ENCODE peak calls at places on chromosomes 12 and 14, in seven cellular contexts. One of them, this sample, is unnamed. For H3K4me1, the result is how much of the 10 kb centered on the place peaks cover.

GRCh38 chr14:57302883-57303282 is 34.1 kb downstream of the AP5M1 start:
- DNase-seq in K562: no peak
- DNase-seq in H1: no peak
- DNase-seq in HepG2: no peak
- DNase-seq in HCT116: no peak
- DNase-seq in GM12878: no peak
- DNase-seq in SK-N-SH: no peak
- DNase-seq in this sample: no peak

GRCh38 chr14:55212611-55213010 is 21.2 kb upstream of the DLGAP5 start:
- DNase-seq in GM12878: no peak
- DNase-seq in HepG2: no peak
- DNase-seq in K562: no peak
- DNase-seq in SK-N-SH: no peak
- DNase-seq in H1: no peak
- DNase-seq in HCT116: no peak
- DNase-seq in this sample: no peak

GRCh38 chr12:54680374-54680773 is 32.2 kb upstream of the DCD start:
- DNase-seq in K562: peak
- DNase-seq in SK-N-SH: peak
- DNase-seq in GM12878: no peak
- DNase-seq in HepG2: peak
- DNase-seq in HCT116: peak
- DNase-seq in H1: peak
- DNase-seq in this sample: peak

GRCh38 chr12:132776816-132777568 is 15.4 kb upstream of the ANKLE2 start:
- DNase-seq in GM12878: no peak
- DNase-seq in HCT116: no peak
- DNase-seq in SK-N-SH: no peak
- DNase-seq in H1: no peak
- DNase-seq in HepG2: no peak
- DNase-seq in K562: no peak
- DNase-seq in this sample: no peak

GRCh38 chr14:76844223-76844622 is 18.0 kb downstream of the LRRC74A start:
- DNase-seq in SK-N-SH: no peak
- DNase-seq in HepG2: no peak
- DNase-seq in K562: no peak
- DNase-seq in HCT116: peak
- DNase-seq in GM12878: no peak
- DNase-seq in H1: no peak
- DNase-seq in this sample: peak

GRCh38 chr12:59119676-59120075 is 199.4 kb upstream of the LRIG3 start:
- DNase-seq in K562: no peak
- DNase-seq in HepG2: no peak
- DNase-seq in H1: no peak
- DNase-seq in HCT116: no peak
- DNase-seq in SK-N-SH: no peak
- DNase-seq in GM12878: no peak
- DNase-seq in this sample: no peak

GRCh38 chr14:96119947-96120346 is 80.8 kb downstream of the C14orf132 start:
- DNase-seq in GM12878: no peak
- DNase-seq in HCT116: no peak
- DNase-seq in SK-N-SH: no peak
- DNase-seq in H1: no peak
- DNase-seq in K562: no peak
- DNase-seq in HepG2: no peak
- DNase-seq in this sample: no peak

GRCh38 chr14:65403231-65403630 is 9.3 kb upstream of the FUT8 start:
- DNase-seq in H1: no peak
- DNase-seq in HCT116: no peak
- DNase-seq in HepG2: no peak
- DNase-seq in GM12878: no peak
- DNase-seq in SK-N-SH: no peak
- DNase-seq in K562: no peak
- DNase-seq in this sample: no peak

GRCh38 chr12:108312885-108313203 is 26.3 kb downstream of the CMKLR1 start:
- DNase-seq in H1: no peak
- DNase-seq in GM12878: no peak
- DNase-seq in SK-N-SH: peak
- DNase-seq in K562: no peak
- DNase-seq in HCT116: no peak
- DNase-seq in HepG2: peak
- DNase-seq in this sample: no peak

GRCh38 chr12:109952160-109952858 is 43.9 kb downstream of the GIT2 start:
- DNase-seq in SK-N-SH: no peak
- DNase-seq in H1: no peak
- DNase-seq in HepG2: no peak
- DNase-seq in K562: no peak
- DNase-seq in GM12878: peak
- DNase-seq in HCT116: no peak
- DNase-seq in this sample: no peak

GRCh38 chr14:24329073-24329663 is 5.7 kb downstream of the ADCY4 start:
- DNase-seq in K562: no peak
- DNase-seq in H1: no peak
- DNase-seq in HCT116: no peak
- DNase-seq in GM12878: no peak
- DNase-seq in SK-N-SH: no peak
- DNase-seq in HepG2: no peak
- DNase-seq in this sample: no peak

GRCh38 chr12:7460375-7461259 is 16.7 kb upstream of the CD163L1 start:
- DNase-seq in HepG2: peak
- DNase-seq in H1: peak
- DNase-seq in GM12878: no peak
- DNase-seq in HCT116: peak
- DNase-seq in SK-N-SH: peak
- DNase-seq in K562: peak
- DNase-seq in this sample: peak

GRCh38 chr14:43647302-43647701 is 859.8 kb downstream of the FSCB start:
- DNase-seq in K562: no peak
- DNase-seq in H1: peak
- DNase-seq in GM12878: no peak
- DNase-seq in SK-N-SH: no peak
- DNase-seq in HepG2: peak
- DNase-seq in HCT116: no peak
- DNase-seq in this sample: no peak

GRCh38 chr12:5514545-5514944 is 82.6 kb downstream of the NTF3 start:
- DNase-seq in HepG2: no peak
- DNase-seq in SK-N-SH: no peak
- DNase-seq in HCT116: no peak
- DNase-seq in GM12878: no peak
- DNase-seq in K562: no peak
- DNase-seq in H1: no peak
- DNase-seq in this sample: no peak

GRCh38 chr12:29552324-29552927 is 54.9 kb upstream of the OVCH1 start:
- DNase-seq in HepG2: peak
- DNase-seq in HCT116: peak
- DNase-seq in GM12878: no peak
- DNase-seq in K562: peak
- DNase-seq in H1: peak
- DNase-seq in SK-N-SH: peak
- DNase-seq in this sample: peak

GRCh38 chr12:130043685-130044421 is 118.4 kb upstream of the FZD10 start:
- DNase-seq in HCT116: no peak
- DNase-seq in SK-N-SH: no peak
- DNase-seq in GM12878: no peak
- DNase-seq in HepG2: peak
- DNase-seq in H1: no peak
- DNase-seq in K562: no peak
- DNase-seq in this sample: no peak

GRCh38 chr14:79920180-79920579 is 291.1 kb downstream of the DIO2 start:
- DNase-seq in K562: no peak
- DNase-seq in GM12878: no peak
- DNase-seq in SK-N-SH: no peak
- DNase-seq in H1: no peak
- DNase-seq in HepG2: no peak
- DNase-seq in HCT116: no peak
- DNase-seq in this sample: no peak

GRCh38 chr12:128914908-128915563 is 61.8 kb downstream of the GLT1D1 start:
- DNase-seq in HCT116: no peak
- DNase-seq in HepG2: no peak
- DNase-seq in SK-N-SH: no peak
- DNase-seq in K562: no peak
- DNase-seq in H1: no peak
- DNase-seq in GM12878: peak
- DNase-seq in this sample: no peak

GRCh38 chr12:25546318-25546717 is 6.8 kb downstream of the LMNTD1 start:
- DNase-seq in GM12878: no peak
- DNase-seq in H1: no peak
- DNase-seq in K562: no peak
- DNase-seq in HCT116: no peak
- DNase-seq in HepG2: no peak
- DNase-seq in SK-N-SH: no peak
- DNase-seq in this sample: no peak

GRCh38 chr14:91244501-91244901 is at the start of gene GPR68:
- DNase-seq in HepG2: no peak
- DNase-seq in K562: no peak
- DNase-seq in HCT116: no peak
- DNase-seq in SK-N-SH: peak
- DNase-seq in GM12878: no peak
- DNase-seq in H1: no peak
- DNase-seq in this sample: no peak

GRCh38 chr12:19836056-19836455 is 396.8 kb downstream of the AEBP2 start:
- DNase-seq in GM12878: no peak
- DNase-seq in K562: no peak
- DNase-seq in HepG2: no peak
- DNase-seq in SK-N-SH: no peak
- DNase-seq in H1: no peak
- DNase-seq in HCT116: no peak
- DNase-seq in this sample: no peak

GRCh38 chr12:19833775-19834501 is 394.6 kb downstream of the AEBP2 start:
- DNase-seq in HCT116: no peak
- DNase-seq in HepG2: no peak
- DNase-seq in SK-N-SH: no peak
- DNase-seq in H1: no peak
- DNase-seq in K562: no peak
- DNase-seq in GM12878: no peak
- DNase-seq in this sample: no peak

GRCh38 chr12:19836456-19836855 is 397.2 kb downstream of the AEBP2 start:
- DNase-seq in HepG2: no peak
- DNase-seq in GM12878: no peak
- DNase-seq in H1: no peak
- DNase-seq in K562: no peak
- DNase-seq in SK-N-SH: no peak
- DNase-seq in HCT116: no peak
- DNase-seq in this sample: no peak

GRCh38 chr12:19834596-19834995 is 395.3 kb downstream of the AEBP2 start:
- DNase-seq in H1: no peak
- DNase-seq in GM12878: no peak
- DNase-seq in K562: no peak
- DNase-seq in HCT116: no peak
- DNase-seq in SK-N-SH: no peak
- DNase-seq in HepG2: no peak
- DNase-seq in this sample: no peak

GRCh38 chr12:19837543-19837942 is 398.3 kb downstream of the AEBP2 start:
- DNase-seq in GM12878: no peak
- DNase-seq in SK-N-SH: no peak
- DNase-seq in HepG2: no peak
- DNase-seq in H1: no peak
- DNase-seq in K562: no peak
- DNase-seq in HCT116: no peak
- DNase-seq in this sample: no peak
- H3K27ac ChIP-seq in GM12878: no peak
- H3K27ac ChIP-seq in SK-N-SH: no peak
- H3K27ac ChIP-seq in HepG2: no peak
- H3K27ac ChIP-seq in H1: no peak
- H3K27ac ChIP-seq in K562: no peak
- H3K27ac ChIP-seq in HCT116: no peak
- H3K27ac ChIP-seq in this sample: no peak

DNA sequence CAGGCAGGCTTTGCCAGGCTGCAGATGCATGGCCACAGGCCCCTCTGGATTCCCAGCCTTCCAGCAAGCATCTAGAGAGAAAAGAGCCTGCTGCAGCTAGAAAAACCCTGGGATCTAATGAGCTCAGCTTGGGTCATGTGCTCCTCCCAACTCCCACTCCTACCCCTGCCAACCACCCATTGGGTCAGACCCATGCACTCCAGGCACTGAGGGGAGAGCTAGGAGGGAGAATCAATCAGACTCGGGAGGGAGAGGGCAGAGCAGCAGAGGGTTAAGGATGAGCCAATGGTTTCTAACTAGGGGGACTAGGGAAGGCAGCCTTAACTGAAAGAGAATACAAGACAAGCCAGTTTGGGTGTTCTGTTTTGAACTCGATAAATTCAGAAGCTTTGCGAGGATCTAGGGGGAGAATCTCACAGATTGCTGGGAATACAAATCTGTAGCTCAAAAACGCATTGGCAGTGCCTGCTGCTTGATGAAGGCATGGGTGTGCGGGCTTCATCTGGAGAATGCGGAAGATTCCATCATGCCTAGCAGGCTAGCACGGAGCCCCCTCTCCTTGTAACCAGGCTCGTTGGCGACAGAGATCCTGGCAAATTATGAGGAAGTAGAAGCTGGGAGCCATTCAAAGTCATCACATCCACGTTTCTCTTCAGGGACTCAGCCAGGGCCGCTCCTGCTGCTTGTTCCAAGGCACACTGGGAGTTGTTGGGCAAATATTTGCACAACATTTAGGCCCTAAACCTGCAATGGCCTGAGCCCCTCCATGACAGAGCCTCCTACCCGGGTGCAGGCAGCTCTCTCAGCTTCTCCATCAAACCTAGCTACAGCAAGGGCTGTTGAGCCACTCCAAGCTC is 56.4 kb downstream of the VCPKMT start:
- DNase-seq in SK-N-SH: no peak
- DNase-seq in GM12878: no peak
- DNase-seq in HepG2: peak
- DNase-seq in H1: no peak
- DNase-seq in K562: no peak
- DNase-seq in HCT116: no peak
- DNase-seq in this sample: no peak
- TF ChIP-seq SIN3A in SK-N-SH: no peak
- TF ChIP-seq SIN3A in GM12878: no peak
- TF ChIP-seq SIN3A in HepG2: no peak
- TF ChIP-seq SIN3A in H1: no peak
- TF ChIP-seq SIN3A in K562: no peak
- TF ChIP-seq SIN3A in HCT116: no peak
- TF ChIP-seq SIN3A in this sample: no peak

DNA sequence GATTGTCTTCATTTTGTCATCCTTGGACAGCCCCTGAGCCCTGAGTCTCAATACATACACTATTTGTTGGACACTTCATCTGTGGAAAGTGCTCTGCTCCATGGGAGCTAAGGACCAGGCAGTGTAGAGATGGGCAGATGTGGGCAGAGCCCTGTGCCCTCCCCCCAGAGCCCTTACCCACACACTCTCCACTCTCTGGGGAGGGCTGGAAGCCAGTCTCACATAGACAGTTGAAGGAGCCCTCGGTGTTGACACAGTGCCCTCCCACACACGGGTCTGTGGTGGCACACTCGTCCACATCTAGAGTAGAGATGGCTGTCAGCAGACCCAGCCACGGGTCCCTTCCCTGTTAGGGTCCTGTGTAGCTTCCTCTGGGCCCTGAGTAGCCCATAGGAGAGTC is 14.2 kb downstream of the ISCA2 start:
- DNase-seq in GM12878: no peak
- DNase-seq in H1: no peak
- DNase-seq in HCT116: no peak
- DNase-seq in K562: no peak
- DNase-seq in HepG2: no peak
- DNase-seq in SK-N-SH: no peak
- DNase-seq in this sample: no peak
- H3K4me1 ChIP-seq in GM12878: under half
- H3K4me1 ChIP-seq in H1: under half
- H3K4me1 ChIP-seq in HCT116: under half
- H3K4me1 ChIP-seq in K562: under half
- H3K4me1 ChIP-seq in HepG2: under half
- H3K4me1 ChIP-seq in SK-N-SH: under half
- H3K4me1 ChIP-seq in this sample: under half

GRCh38 chr12:66921151-66921550 is 242.3 kb upstream of the GRIP1 start:
- DNase-seq in H1: no peak
- DNase-seq in GM12878: no peak
- DNase-seq in HCT116: no peak
- DNase-seq in HepG2: no peak
- DNase-seq in K562: no peak
- DNase-seq in SK-N-SH: no peak
- DNase-seq in this sample: no peak
- H3K27ac ChIP-seq in H1: no peak
- H3K27ac ChIP-seq in GM12878: no peak
- H3K27ac ChIP-seq in HCT116: no peak
- H3K27ac ChIP-seq in HepG2: no peak
- H3K27ac ChIP-seq in K562: no peak
- H3K27ac ChIP-seq in SK-N-SH: no peak
- H3K27ac ChIP-seq in this sample: no peak

This sample was measured in Panc1.